ENCODE peak calls at places on chromosomes 5 and 9, in ten cellular contexts. X is heart left ventricle; T is activated naive CD4-positive, alpha-beta T cell; P is GM04503; I is caudate nucleus; U is fibroblast of lung; C is dorsolateral prefrontal cortex; D is right cardiac atrium; H is tibial nerve; V is AG08395. O is an unnamed sample.

GRCh38 chr5:79829260-79829659 is 139.6 kb downstream of the CMYA5 start:
- DNase-seq in T (no peak), P (no peak), U (no peak), D (no peak), X (no peak), H (no peak), I (no peak), C (no peak), V (no peak), O (no peak)

GRCh38 chr9:122144836-122145235 is 14.7 kb downstream of the NDUFA8 start:
- DNase-seq in V (peak; percentile 42), I (no peak), T (no peak), H (no peak), U (peak; percentile 21), C (no peak), D (no peak), P (no peak), X (no peak), O (no peak)

GRCh38 chr9:115849679-115850412 is 303.7 kb upstream of the PAPPA start:
- DNase-seq in D (peak; percentile 37), T (no peak), C (no peak), H (peak; percentile 10), P (peak; percentile 45), U (peak; percentile 37), I (no peak), X (no peak), V (peak; percentile 36), O (no peak)

GRCh38 chr9:108562176-108562575 is 293.6 kb downstream of the ACTL7B start:
- DNase-seq in T (no peak), U (no peak), X (no peak), D (no peak), H (no peak), V (no peak), P (no peak), C (no peak), I (no peak), O (no peak)

GRCh38 chr9:89923961-89924504 is 319.2 kb downstream of the GADD45G start:
- DNase-seq in T (no peak), D (no peak), X (no peak), V (no peak), H (no peak), U (peak; percentile 7), P (no peak), I (no peak), C (no peak), O (no peak)

GRCh38 chr5:43635374-43635773 is 32.4 kb downstream of the NNT start:
- DNase-seq in D (no peak), I (no peak), H (no peak), T (no peak), V (no peak), U (no peak), C (no peak), X (no peak), P (no peak), O (no peak)

GRCh38 chr9:111405701-111406100 is 75.7 kb upstream of the OR2K2 start:
- DNase-seq in P (no peak), D (no peak), I (no peak), T (no peak), V (no peak), U (no peak), H (no peak), X (no peak), C (no peak), O (no peak)

GRCh38 chr9:129185991-129186390 is 7.9 kb upstream of the IER5L start:
- DNase-seq in C (no peak), I (no peak), P (no peak), D (peak; percentile 32), T (no peak), H (no peak), V (no peak), U (no peak), X (no peak), O (no peak)

GRCh38 chr5:151799407-151799806 is 27.7 kb downstream of the G3BP1 start:
- DNase-seq in U (no peak), T (no peak), X (no peak), P (no peak), I (no peak), V (no peak), D (no peak), H (no peak), C (no peak), O (no peak)

GRCh38 chr5:109516385-109516784 is 106.6 kb upstream of the PJA2 start:
- DNase-seq in V (peak; percentile 50), U (peak; percentile 7), T (no peak), I (no peak), H (no peak), D (no peak), X (no peak), C (no peak), P (peak; percentile 46), O (no peak)

GRCh38 chr5:2801602-2802525 is 50.4 kb upstream of the IRX2 start:
- DNase-seq in D (no peak), X (no peak), T (no peak), V (no peak), P (no peak), H (no peak), I (no peak), U (no peak), C (no peak), O (no peak)

GRCh38 chr9:31415184-31415583 is 969.3 kb upstream of the ACO1 start:
- DNase-seq in V (no peak), D (no peak), C (no peak), X (no peak), I (no peak), U (no peak), P (no peak), H (no peak), T (no peak), O (no peak)

GRCh38 chr5:171601266-171601881 is 181.9 kb downstream of the FGF18 start:
- DNase-seq in I (no peak), U (no peak), C (no peak), T (no peak), D (no peak), V (no peak), P (no peak), H (peak; percentile 36), X (peak; percentile 21), O (no peak)

GRCh38 chr5:68406767-68407232 is 191.2 kb downstream of the PIK3R1 start:
- DNase-seq in H (no peak), I (no peak), U (no peak), T (no peak), D (no peak), V (no peak), X (no peak), C (no peak), P (no peak), O (no peak)

GRCh38 chr5:9015250-9015936 is 530.5 kb downstream of the SEMA5A start:
- DNase-seq in I (no peak), C (no peak), H (no peak), X (no peak), U (peak; percentile 26), D (no peak), P (peak; percentile 31), T (no peak), V (no peak), O (no peak)

GRCh38 chr5:141637693-141638419 is 1.1 kb downstream of the RELL2 start:
- DNase-seq in T (peak; percentile 32), P (no peak), X (peak; percentile 66), D (peak; percentile 84), U (peak; percentile 54), C (peak; percentile 50), V (peak; percentile 55), H (peak; percentile 17), I (no peak), O (peak; percentile 22)

GRCh38 chr5:146048994-146049703 is 56.2 kb downstream of the PLAC8L1 start:
- DNase-seq in H (peak; percentile 77), C (peak; percentile 48), V (peak; percentile 88), P (peak; percentile 30), X (peak; percentile 32), U (peak; percentile 83), T (no peak), I (no peak), D (no peak), O (no peak)

GRCh38 chr9:97806721-97807120 is 46.3 kb upstream of the FOXE1 start:
- DNase-seq in D (no peak), U (no peak), I (no peak), T (no peak), H (no peak), V (no peak), C (no peak), X (no peak), P (no peak), O (no peak)

GRCh38 chr5:127870914-127871313 is 167.7 kb downstream of the CCDC192 start:
- DNase-seq in U (peak; percentile 25), H (peak; percentile 50), P (no peak), X (peak; percentile 69), V (peak; percentile 31), D (peak; percentile 92), T (no peak), C (peak; percentile 64), I (no peak), O (no peak)

GRCh38 chr9:114603183-114603582 is 7.9 kb upstream of the TMEM268 start:
- DNase-seq in H (no peak), T (no peak), C (no peak), I (no peak), V (no peak), U (no peak), P (no peak), X (no peak), D (no peak), O (no peak)

GRCh38 chr9:138096192-138096845 is 218.7 kb downstream of the CACNA1B start:
- DNase-seq in D (no peak), U (no peak), I (no peak), C (no peak), V (no peak), T (no peak), H (no peak), X (no peak), P (no peak), O (no peak)

GRCh38 chr5:173477320-173478055 is 139.0 kb downstream of the BOD1 start:
- DNase-seq in I (no peak), V (peak; percentile 49), T (no peak), H (no peak), X (no peak), P (peak; percentile 56), D (peak; percentile 64), C (no peak), U (peak; percentile 74), O (no peak)

GRCh38 chr5:82986404-82986803 is 90.8 kb downstream of the TMEM167A start:
- DNase-seq in V (no peak), X (no peak), U (no peak), T (no peak), P (no peak), H (no peak), D (no peak), C (no peak), I (no peak), O (no peak)

GRCh38 chr9:42852133-42852532 is 668.7 kb downstream of the SPATA31A6 start:
- DNase-seq in U (no peak), V (no peak), X (peak; percentile 27), D (peak; percentile 37), C (peak; percentile 43), T (no peak), H (peak; percentile 12), P (no peak), I (no peak), O (no peak)

GRCh38 chr5:95422842-95423241 is 31.7 kb downstream of the FAM81B start:
- DNase-seq in P (no peak), T (no peak), I (no peak), X (no peak), H (no peak), C (no peak), V (no peak), D (no peak), U (peak; percentile 69), O (no peak)